ENCODE peak calls at places on chromosomes 2 and 18, in seven cellular contexts. K, H, Y, D, L, X and A are unnamed samples.
A peak's percentile ranks its signal among the peaks of the same experiment; 100 is the strongest.

GRCh38 chr2:170715932-170716777 is 1.0 kb downstream of the SP5 start:
- DNase-seq in X (no peak), K (no peak), L (no peak), D (peak; percentile 47), H (no peak), Y (no peak), A (no peak)

GRCh38 chr2:182870227-182870626 is 3.8 kb upstream of the FRZB start:
- DNase-seq in X (peak; percentile 38), H (no peak), K (no peak), Y (no peak), D (no peak), L (peak; percentile 16), A (no peak)

GRCh38 chr2:48175254-48175653 is 269.0 kb upstream of the FBXO11 start:
- DNase-seq in K (no peak), H (no peak), D (no peak), Y (no peak), X (no peak), L (no peak), A (no peak)

GRCh38 chr2:219565130-219566080 is 5.9 kb downstream of the OBSL1 start:
- DNase-seq in H (peak; percentile 68), L (no peak), Y (no peak), D (no peak), K (no peak), X (no peak), A (no peak)

GRCh38 chr2:59249441-59250330 is 1008.6 kb upstream of the FANCL start:
- DNase-seq in L (no peak), H (no peak), X (peak; percentile 16), K (no peak), D (no peak), Y (no peak), A (no peak)

GRCh38 chr2:45680351-45680967 is 29.0 kb downstream of the PRKCE start:
- DNase-seq in D (no peak), H (no peak), Y (no peak), K (no peak), L (no peak), X (no peak), A (no peak)

GRCh38 chr2:191315365-191315752 is 70.2 kb downstream of the MYO1B start:
- DNase-seq in D (no peak), K (no peak), L (no peak), Y (no peak), X (no peak), H (no peak), A (no peak)

GRCh38 chr2:176147790-176148496 is 3.4 kb upstream of the HOXD4 start:
- DNase-seq in X (peak; percentile 27), D (no peak), Y (no peak), H (peak; percentile 63), K (no peak), L (no peak), A (no peak)

GRCh38 chr2:106030287-106031268 is 163.5 kb downstream of the UXS1 start:
- DNase-seq in D (peak; percentile 84), H (no peak), Y (no peak), L (no peak), X (peak; percentile 58), K (peak; percentile 36), A (no peak)

GRCh38 chr2:239130041-239130440 is 270.8 kb downstream of the HDAC4 start:
- DNase-seq in X (no peak), D (no peak), L (no peak), K (no peak), H (no peak), Y (no peak), A (no peak)

GRCh38 chr2:209147981-209148380 is 275.9 kb upstream of the MAP2 start:
- DNase-seq in L (no peak), Y (no peak), X (no peak), K (no peak), D (no peak), H (no peak), A (no peak)

GRCh38 chr2:46002947-46003346 is 294.3 kb upstream of the EPAS1 start:
- DNase-seq in Y (no peak), K (no peak), X (no peak), H (no peak), D (no peak), L (no peak), A (no peak)

GRCh38 chr2:82796132-82796531 is 1662.9 kb downstream of the SUCLG1 start:
- DNase-seq in H (no peak), X (no peak), Y (no peak), D (no peak), K (no peak), L (no peak), A (no peak)

GRCh38 chr18:43863180-43863579 is 585.9 kb upstream of the SYT4 start:
- DNase-seq in Y (no peak), L (no peak), K (no peak), H (no peak), X (peak; percentile 17), D (no peak), A (no peak)

DNA sequence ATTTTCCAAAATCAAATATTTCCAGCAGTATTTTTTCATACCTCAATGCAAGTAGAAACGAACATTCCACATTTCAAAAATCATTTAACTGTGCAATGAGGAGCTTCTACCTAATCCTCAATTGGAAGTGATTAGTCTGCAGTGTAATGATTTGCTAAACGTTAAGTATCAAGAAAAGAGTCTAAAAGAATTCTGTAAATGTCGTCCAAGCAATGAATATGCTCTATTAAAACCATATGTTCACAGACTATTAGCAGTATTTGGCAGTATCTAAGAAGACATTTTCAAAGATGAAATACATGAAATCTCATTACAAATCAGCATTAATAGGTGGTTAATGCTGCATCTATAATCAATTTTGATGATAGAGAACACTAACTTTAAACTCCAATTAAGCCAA is 15.8 kb downstream of the DYM start:
- DNase-seq in Y (no peak), L (no peak), K (no peak), X (no peak), H (no peak), D (no peak), A (no peak)
- H3K9me3 ChIP-seq in Y (peaks cover 17% of the 10 kb centered on the region), L (peaks cover 7% of the 10 kb centered on the region), K (peaks cover 3% of the 10 kb centered on the region), X (no peaks in the 10 kb centered on the region), H (no peaks in the 10 kb centered on the region), D (peaks cover 7% of the 10 kb centered on the region), A (no peaks in the 10 kb centered on the region)

DNA sequence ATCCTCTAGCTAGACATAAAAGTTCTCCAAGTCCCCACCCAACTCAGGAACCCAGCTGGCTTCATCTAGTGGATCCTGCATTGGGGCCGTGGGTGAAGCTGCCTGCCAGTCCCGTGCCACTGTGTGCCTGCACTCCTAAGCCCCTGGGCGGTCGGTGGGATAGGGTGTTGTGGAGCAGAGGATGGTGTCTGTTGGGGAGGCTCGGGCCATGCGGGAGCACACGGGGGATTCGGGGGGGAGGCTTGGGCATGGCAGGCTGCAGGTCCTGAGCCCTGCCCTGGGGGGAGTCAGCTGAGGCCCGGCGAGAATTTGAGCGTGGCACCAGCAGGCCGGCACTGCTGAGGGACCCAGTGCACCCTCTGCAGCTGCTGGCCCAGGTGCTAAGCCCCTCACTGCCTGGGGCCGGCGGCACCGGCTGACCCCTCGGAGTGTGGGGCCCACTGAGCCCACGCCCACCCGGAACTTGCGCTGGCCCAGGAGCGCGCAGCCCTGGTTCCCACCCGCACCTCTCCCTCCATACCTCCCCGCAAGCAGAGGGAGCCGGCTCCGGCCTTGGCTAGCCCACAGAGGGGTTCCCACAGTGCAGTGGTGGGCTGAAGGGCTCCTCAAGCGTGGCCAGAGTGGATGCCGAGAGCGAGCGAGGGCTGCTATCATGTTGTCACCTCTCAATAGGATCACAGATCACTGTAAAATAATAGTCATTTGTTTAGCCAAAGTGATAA is 86.4 kb downstream of the ARL6IP6 start:
- DNase-seq in D (no peak), X (peak; percentile 15), L (no peak), K (no peak), H (peak; percentile 69), Y (no peak), A (no peak)
- H3K9me3 ChIP-seq in D (no peaks in the 10 kb centered on the region), X (no peaks in the 10 kb centered on the region), L (no peaks in the 10 kb centered on the region), K (no peaks in the 10 kb centered on the region), H (no peaks in the 10 kb centered on the region), Y (no peaks in the 10 kb centered on the region), A (no peaks in the 10 kb centered on the region)

GRCh38 chr2:179207047-179207446 is 57.6 kb downstream of the SESTD1 start:
- DNase-seq in X (no peak), Y (no peak), H (no peak), D (no peak), L (no peak), K (no peak), A (no peak)
- H3K9me3 ChIP-seq in X (no peaks in the 10 kb centered on the region), Y (peaks cover 34% of the 10 kb centered on the region), H (no peaks in the 10 kb centered on the region), D (peaks cover 8% of the 10 kb centered on the region), L (no peaks in the 10 kb centered on the region), K (no peaks in the 10 kb centered on the region), A (no peaks in the 10 kb centered on the region)

DNA sequence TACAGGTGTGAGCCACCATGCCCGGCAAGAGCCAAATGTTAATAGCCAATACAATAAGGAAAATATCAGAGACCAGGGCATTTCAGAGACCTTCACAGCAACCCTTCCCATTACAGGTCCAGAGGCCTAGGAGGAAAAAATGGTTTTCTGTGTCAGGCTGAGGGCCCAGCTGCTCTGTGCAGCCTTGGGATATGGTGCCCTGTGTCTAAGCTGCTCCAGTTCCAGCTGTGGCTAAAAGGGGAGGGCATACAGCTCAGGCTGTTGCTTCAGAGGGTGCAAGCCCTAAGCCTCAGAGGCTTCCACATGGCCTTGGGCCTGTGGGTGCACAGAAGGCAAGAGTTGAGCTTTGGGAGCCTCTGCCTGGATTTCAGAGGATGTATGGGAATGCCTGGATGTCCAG is 20.1 kb upstream of the CCDC195 start:
- DNase-seq in H (no peak), Y (no peak), K (no peak), L (no peak), D (no peak), X (no peak), A (no peak)
- H3K9me3 ChIP-seq in H (peaks cover 4% of the 10 kb centered on the region), Y (peaks cover 3% of the 10 kb centered on the region), K (peaks cover 5% of the 10 kb centered on the region), L (peaks cover 3% of the 10 kb centered on the region), D (peaks cover 6% of the 10 kb centered on the region), X (no peaks in the 10 kb centered on the region), A (no peaks in the 10 kb centered on the region)

DNA sequence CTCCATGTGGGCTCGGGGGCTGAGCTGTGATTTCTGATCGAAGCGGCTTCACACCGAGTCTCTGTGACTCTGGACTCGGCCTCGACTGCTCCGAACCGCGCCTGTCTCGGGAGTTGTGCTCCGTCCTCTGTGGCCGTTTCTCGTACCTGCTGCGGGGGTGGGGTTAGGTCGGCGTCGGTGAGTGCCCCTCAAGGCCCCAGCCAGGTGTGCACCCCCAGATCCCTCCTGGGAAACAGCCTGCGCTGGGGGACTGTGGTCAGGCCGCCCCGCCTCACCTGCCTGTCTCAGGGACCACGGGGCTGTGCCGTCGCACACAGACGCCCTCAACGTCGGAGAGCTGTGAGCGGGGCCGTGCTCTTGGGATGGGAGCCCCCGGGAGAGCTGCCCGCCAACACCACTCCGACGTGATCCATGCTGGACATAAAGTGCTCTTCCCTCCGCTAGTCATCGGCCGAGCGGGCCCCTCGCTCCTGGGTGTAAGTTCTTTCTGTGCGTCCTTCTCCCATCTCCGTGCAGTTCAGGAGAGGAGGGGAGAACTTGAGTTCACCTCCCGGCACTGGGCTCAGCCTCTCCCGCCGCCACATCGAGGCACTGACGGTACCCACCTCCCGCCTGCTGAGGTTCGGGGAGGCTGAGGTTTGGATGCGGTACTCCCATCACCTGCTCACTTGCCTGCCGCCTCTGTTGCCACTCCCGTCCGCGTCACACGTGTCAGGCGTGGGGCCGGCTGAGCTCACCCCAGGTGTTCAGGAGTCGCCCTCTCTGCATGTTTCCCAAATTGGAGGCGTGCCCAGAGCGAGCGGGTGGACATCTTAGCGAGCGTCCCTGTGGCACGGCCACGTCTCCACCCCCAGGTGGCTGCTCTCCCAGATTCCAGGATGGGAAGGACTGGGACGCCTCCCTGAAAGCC is 55.7 kb downstream of the CTDP1 start:
- DNase-seq in Y (peak; percentile 43), L (no peak), H (peak; percentile 67), D (no peak), K (no peak), X (no peak), A (no peak)
- H3K9me3 ChIP-seq in Y (no peaks in the 10 kb centered on the region), L (peaks cover 5% of the 10 kb centered on the region), H (no peaks in the 10 kb centered on the region), D (no peaks in the 10 kb centered on the region), K (no peaks in the 10 kb centered on the region), X (no peaks in the 10 kb centered on the region), A (peaks cover 15% of the 10 kb centered on the region)